ENCODE peak calls at places on chromosomes 3 and 15, in six cellular contexts. One of them, this sample, is unnamed.

GRCh38 chr15:74208901-74209559 is 6.4 kb upstream of the STRA6 start:
- DNase-seq in A549: no peak
- DNase-seq in RWPE1: no peak
- DNase-seq in left colon: no peak
- DNase-seq in fibroblast of the aortic adventitia: peak; percentile 54
- DNase-seq in nucleus accumbens: no peak
- DNase-seq in this sample: no peak

GRCh38 chr15:71634820-71635219 is 175.5 kb upstream of the NR2E3 start:
- DNase-seq in left colon: no peak
- DNase-seq in RWPE1: no peak
- DNase-seq in A549: no peak
- DNase-seq in nucleus accumbens: no peak
- DNase-seq in fibroblast of the aortic adventitia: peak; percentile 48
- DNase-seq in this sample: no peak

GRCh38 chr3:128068156-128068620 is 16.0 kb downstream of the SEC61A1 start:
- DNase-seq in RWPE1: peak; percentile 43
- DNase-seq in A549: peak; percentile 52
- DNase-seq in nucleus accumbens: no peak
- DNase-seq in left colon: no peak
- DNase-seq in fibroblast of the aortic adventitia: peak; percentile 60
- DNase-seq in this sample: no peak

GRCh38 chr3:143718463-143718862 is 129.8 kb downstream of the SLC9A9 start:
- DNase-seq in RWPE1: no peak
- DNase-seq in A549: no peak
- DNase-seq in left colon: no peak
- DNase-seq in fibroblast of the aortic adventitia: no peak
- DNase-seq in nucleus accumbens: no peak
- DNase-seq in this sample: no peak

GRCh38 chr3:120821426-120821825 is 78.9 kb downstream of the GTF2E1 start:
- DNase-seq in fibroblast of the aortic adventitia: no peak
- DNase-seq in nucleus accumbens: no peak
- DNase-seq in RWPE1: no peak
- DNase-seq in left colon: no peak
- DNase-seq in A549: no peak
- DNase-seq in this sample: no peak

GRCh38 chr3:94147039-94147438 is 84.2 kb downstream of the NSUN3 start:
- DNase-seq in left colon: no peak
- DNase-seq in nucleus accumbens: no peak
- DNase-seq in RWPE1: no peak
- DNase-seq in A549: no peak
- DNase-seq in fibroblast of the aortic adventitia: no peak
- DNase-seq in this sample: no peak

GRCh38 chr3:11514191-11514770 is 129.4 kb downstream of the VGLL4 start:
- DNase-seq in A549: no peak
- DNase-seq in left colon: no peak
- DNase-seq in fibroblast of the aortic adventitia: peak; percentile 88
- DNase-seq in nucleus accumbens: no peak
- DNase-seq in RWPE1: peak; percentile 64
- DNase-seq in this sample: no peak

GRCh38 chr3:51682079-51682478 is 11.0 kb downstream of the TEX264 start:
- DNase-seq in RWPE1: peak; percentile 85
- DNase-seq in nucleus accumbens: no peak
- DNase-seq in left colon: peak; percentile 60
- DNase-seq in fibroblast of the aortic adventitia: peak; percentile 83
- DNase-seq in A549: peak; percentile 84
- DNase-seq in this sample: peak; percentile 83

GRCh38 chr15:66909381-66909890 is 156.0 kb upstream of the SMAD3 start:
- DNase-seq in nucleus accumbens: no peak
- DNase-seq in left colon: no peak
- DNase-seq in fibroblast of the aortic adventitia: no peak
- DNase-seq in A549: no peak
- DNase-seq in RWPE1: no peak
- DNase-seq in this sample: no peak